ENCODE peak calls at places on chromosome 3, in nine cellular contexts. One of them, this sample, is unnamed.

GRCh38 chr3:62670351-62670750 is 204.9 kb downstream of the CADPS start:
- DNase-seq in sciatic nerve: no peak
- DNase-seq in NCI-H524 treated with DMSO at 0.1 percent for 48 hours: no peak
- DNase-seq in NCI-H345: no peak
- DNase-seq in stimulated activated CD8-positive, alpha-beta memory T cell treated with anti-CD3 and anti-CD28 coated beads, Interleukin-15, amount 100 ng/mL, for 24 hours: no peak
- DNase-seq in thoracic aorta: no peak
- DNase-seq in stimulated activated CD4-positive, alpha-beta T cell treated with anti-CD3 and anti-CD28 coated beads, Interleukin-2, amount 100 ng/mL, for 48 hours: no peak
- DNase-seq in effector CD8-positive, alpha-beta T cell: no peak
- DNase-seq in SW 1271: no peak
- DNase-seq in this sample: no peak

GRCh38 chr3:128095222-128095703 is 28.3 kb downstream of the RUVBL1 start:
- DNase-seq in NCI-H345: peak
- DNase-seq in stimulated activated CD4-positive, alpha-beta T cell treated with anti-CD3 and anti-CD28 coated beads, Interleukin-2, amount 100 ng/mL, for 48 hours: peak
- DNase-seq in sciatic nerve: peak
- DNase-seq in SW 1271: peak
- DNase-seq in thoracic aorta: no peak
- DNase-seq in NCI-H524 treated with DMSO at 0.1 percent for 48 hours: peak
- DNase-seq in stimulated activated CD8-positive, alpha-beta memory T cell treated with anti-CD3 and anti-CD28 coated beads, Interleukin-15, amount 100 ng/mL, for 24 hours: peak
- DNase-seq in effector CD8-positive, alpha-beta T cell: peak
- DNase-seq in this sample: no peak

GRCh38 chr3:194240766-194241165 is 104.8 kb downstream of the HES1 start:
- DNase-seq in stimulated activated CD4-positive, alpha-beta T cell treated with anti-CD3 and anti-CD28 coated beads, Interleukin-2, amount 100 ng/mL, for 48 hours: no peak
- DNase-seq in sciatic nerve: no peak
- DNase-seq in stimulated activated CD8-positive, alpha-beta memory T cell treated with anti-CD3 and anti-CD28 coated beads, Interleukin-15, amount 100 ng/mL, for 24 hours: no peak
- DNase-seq in NCI-H524 treated with DMSO at 0.1 percent for 48 hours: no peak
- DNase-seq in effector CD8-positive, alpha-beta T cell: no peak
- DNase-seq in SW 1271: no peak
- DNase-seq in thoracic aorta: no peak
- DNase-seq in NCI-H345: no peak
- DNase-seq in this sample: no peak

GRCh38 chr3:48999085-48999858 is 7.9 kb upstream of the WDR6 start:
- DNase-seq in NCI-H524 treated with DMSO at 0.1 percent for 48 hours: no peak
- DNase-seq in thoracic aorta: no peak
- DNase-seq in NCI-H345: peak
- DNase-seq in stimulated activated CD8-positive, alpha-beta memory T cell treated with anti-CD3 and anti-CD28 coated beads, Interleukin-15, amount 100 ng/mL, for 24 hours: no peak
- DNase-seq in stimulated activated CD4-positive, alpha-beta T cell treated with anti-CD3 and anti-CD28 coated beads, Interleukin-2, amount 100 ng/mL, for 48 hours: no peak
- DNase-seq in effector CD8-positive, alpha-beta T cell: no peak
- DNase-seq in SW 1271: no peak
- DNase-seq in sciatic nerve: no peak
- DNase-seq in this sample: no peak

GRCh38 chr3:157858821-157859220 is 247.4 kb downstream of the SHOX2 start:
- DNase-seq in thoracic aorta: no peak
- DNase-seq in sciatic nerve: no peak
- DNase-seq in stimulated activated CD4-positive, alpha-beta T cell treated with anti-CD3 and anti-CD28 coated beads, Interleukin-2, amount 100 ng/mL, for 48 hours: no peak
- DNase-seq in NCI-H345: no peak
- DNase-seq in stimulated activated CD8-positive, alpha-beta memory T cell treated with anti-CD3 and anti-CD28 coated beads, Interleukin-15, amount 100 ng/mL, for 24 hours: no peak
- DNase-seq in effector CD8-positive, alpha-beta T cell: no peak
- DNase-seq in SW 1271: no peak
- DNase-seq in NCI-H524 treated with DMSO at 0.1 percent for 48 hours: no peak
- DNase-seq in this sample: no peak

GRCh38 chr3:149657796-149658443 is at the start of gene WWTR1:
- DNase-seq in stimulated activated CD4-positive, alpha-beta T cell treated with anti-CD3 and anti-CD28 coated beads, Interleukin-2, amount 100 ng/mL, for 48 hours: peak
- DNase-seq in stimulated activated CD8-positive, alpha-beta memory T cell treated with anti-CD3 and anti-CD28 coated beads, Interleukin-15, amount 100 ng/mL, for 24 hours: no peak
- DNase-seq in thoracic aorta: peak
- DNase-seq in sciatic nerve: peak
- DNase-seq in NCI-H524 treated with DMSO at 0.1 percent for 48 hours: peak
- DNase-seq in NCI-H345: peak
- DNase-seq in effector CD8-positive, alpha-beta T cell: no peak
- DNase-seq in SW 1271: peak
- DNase-seq in this sample: peak

GRCh38 chr3:118485693-118486092 is 549.0 kb downstream of the IGSF11 start:
- DNase-seq in thoracic aorta: no peak
- DNase-seq in NCI-H524 treated with DMSO at 0.1 percent for 48 hours: no peak
- DNase-seq in SW 1271: no peak
- DNase-seq in sciatic nerve: no peak
- DNase-seq in NCI-H345: no peak
- DNase-seq in stimulated activated CD4-positive, alpha-beta T cell treated with anti-CD3 and anti-CD28 coated beads, Interleukin-2, amount 100 ng/mL, for 48 hours: no peak
- DNase-seq in stimulated activated CD8-positive, alpha-beta memory T cell treated with anti-CD3 and anti-CD28 coated beads, Interleukin-15, amount 100 ng/mL, for 24 hours: no peak
- DNase-seq in effector CD8-positive, alpha-beta T cell: no peak
- DNase-seq in this sample: no peak

GRCh38 chr3:128012050-128012449 is 40.2 kb upstream of the SEC61A1 start:
- DNase-seq in stimulated activated CD4-positive, alpha-beta T cell treated with anti-CD3 and anti-CD28 coated beads, Interleukin-2, amount 100 ng/mL, for 48 hours: no peak
- DNase-seq in thoracic aorta: no peak
- DNase-seq in SW 1271: no peak
- DNase-seq in sciatic nerve: no peak
- DNase-seq in NCI-H524 treated with DMSO at 0.1 percent for 48 hours: no peak
- DNase-seq in stimulated activated CD8-positive, alpha-beta memory T cell treated with anti-CD3 and anti-CD28 coated beads, Interleukin-15, amount 100 ng/mL, for 24 hours: no peak
- DNase-seq in effector CD8-positive, alpha-beta T cell: no peak
- DNase-seq in NCI-H345: no peak
- DNase-seq in this sample: no peak

GRCh38 chr3:162538906-162539305 is 1042.3 kb downstream of the OTOL1 start:
- DNase-seq in stimulated activated CD4-positive, alpha-beta T cell treated with anti-CD3 and anti-CD28 coated beads, Interleukin-2, amount 100 ng/mL, for 48 hours: no peak
- DNase-seq in effector CD8-positive, alpha-beta T cell: no peak
- DNase-seq in NCI-H524 treated with DMSO at 0.1 percent for 48 hours: no peak
- DNase-seq in stimulated activated CD8-positive, alpha-beta memory T cell treated with anti-CD3 and anti-CD28 coated beads, Interleukin-15, amount 100 ng/mL, for 24 hours: no peak
- DNase-seq in NCI-H345: no peak
- DNase-seq in thoracic aorta: no peak
- DNase-seq in sciatic nerve: no peak
- DNase-seq in SW 1271: no peak
- DNase-seq in this sample: no peak

GRCh38 chr3:109643590-109643989 is 306.2 kb upstream of the DPPA4 start:
- DNase-seq in sciatic nerve: no peak
- DNase-seq in effector CD8-positive, alpha-beta T cell: no peak
- DNase-seq in stimulated activated CD8-positive, alpha-beta memory T cell treated with anti-CD3 and anti-CD28 coated beads, Interleukin-15, amount 100 ng/mL, for 24 hours: no peak
- DNase-seq in SW 1271: peak
- DNase-seq in stimulated activated CD4-positive, alpha-beta T cell treated with anti-CD3 and anti-CD28 coated beads, Interleukin-2, amount 100 ng/mL, for 48 hours: no peak
- DNase-seq in thoracic aorta: no peak
- DNase-seq in NCI-H345: no peak
- DNase-seq in NCI-H524 treated with DMSO at 0.1 percent for 48 hours: no peak
- DNase-seq in this sample: no peak

GRCh38 chr3:55629432-55629831 is 142.3 kb upstream of the WNT5A start:
- DNase-seq in NCI-H524 treated with DMSO at 0.1 percent for 48 hours: no peak
- DNase-seq in stimulated activated CD8-positive, alpha-beta memory T cell treated with anti-CD3 and anti-CD28 coated beads, Interleukin-15, amount 100 ng/mL, for 24 hours: no peak
- DNase-seq in sciatic nerve: no peak
- DNase-seq in thoracic aorta: no peak
- DNase-seq in NCI-H345: peak
- DNase-seq in stimulated activated CD4-positive, alpha-beta T cell treated with anti-CD3 and anti-CD28 coated beads, Interleukin-2, amount 100 ng/mL, for 48 hours: no peak
- DNase-seq in effector CD8-positive, alpha-beta T cell: no peak
- DNase-seq in SW 1271: no peak
- DNase-seq in this sample: no peak

GRCh38 chr3:141625506-141625905 is 112.6 kb upstream of the RNF7 start:
- DNase-seq in stimulated activated CD8-positive, alpha-beta memory T cell treated with anti-CD3 and anti-CD28 coated beads, Interleukin-15, amount 100 ng/mL, for 24 hours: no peak
- DNase-seq in stimulated activated CD4-positive, alpha-beta T cell treated with anti-CD3 and anti-CD28 coated beads, Interleukin-2, amount 100 ng/mL, for 48 hours: no peak
- DNase-seq in NCI-H524 treated with DMSO at 0.1 percent for 48 hours: no peak
- DNase-seq in effector CD8-positive, alpha-beta T cell: no peak
- DNase-seq in NCI-H345: no peak
- DNase-seq in thoracic aorta: no peak
- DNase-seq in sciatic nerve: no peak
- DNase-seq in SW 1271: no peak
- DNase-seq in this sample: no peak

GRCh38 chr3:144643778-144644191 is 672.2 kb downstream of the DIPK2A start:
- DNase-seq in effector CD8-positive, alpha-beta T cell: no peak
- DNase-seq in SW 1271: no peak
- DNase-seq in stimulated activated CD8-positive, alpha-beta memory T cell treated with anti-CD3 and anti-CD28 coated beads, Interleukin-15, amount 100 ng/mL, for 24 hours: no peak
- DNase-seq in thoracic aorta: no peak
- DNase-seq in stimulated activated CD4-positive, alpha-beta T cell treated with anti-CD3 and anti-CD28 coated beads, Interleukin-2, amount 100 ng/mL, for 48 hours: no peak
- DNase-seq in NCI-H345: no peak
- DNase-seq in NCI-H524 treated with DMSO at 0.1 percent for 48 hours: no peak
- DNase-seq in sciatic nerve: no peak
- DNase-seq in this sample: no peak

GRCh38 chr3:114216186-114216970 is 21.0 kb downstream of the ZNF80 start:
- DNase-seq in NCI-H524 treated with DMSO at 0.1 percent for 48 hours: no peak
- DNase-seq in SW 1271: no peak
- DNase-seq in stimulated activated CD8-positive, alpha-beta memory T cell treated with anti-CD3 and anti-CD28 coated beads, Interleukin-15, amount 100 ng/mL, for 24 hours: no peak
- DNase-seq in stimulated activated CD4-positive, alpha-beta T cell treated with anti-CD3 and anti-CD28 coated beads, Interleukin-2, amount 100 ng/mL, for 48 hours: no peak
- DNase-seq in sciatic nerve: no peak
- DNase-seq in effector CD8-positive, alpha-beta T cell: no peak
- DNase-seq in NCI-H345: no peak
- DNase-seq in thoracic aorta: no peak
- DNase-seq in this sample: no peak

GRCh38 chr3:133899309-133899708 is 3.6 kb upstream of the RAB6B start:
- DNase-seq in NCI-H345: no peak
- DNase-seq in sciatic nerve: no peak
- DNase-seq in effector CD8-positive, alpha-beta T cell: no peak
- DNase-seq in stimulated activated CD4-positive, alpha-beta T cell treated with anti-CD3 and anti-CD28 coated beads, Interleukin-2, amount 100 ng/mL, for 48 hours: no peak
- DNase-seq in SW 1271: no peak
- DNase-seq in NCI-H524 treated with DMSO at 0.1 percent for 48 hours: no peak
- DNase-seq in thoracic aorta: no peak
- DNase-seq in stimulated activated CD8-positive, alpha-beta memory T cell treated with anti-CD3 and anti-CD28 coated beads, Interleukin-15, amount 100 ng/mL, for 24 hours: no peak
- DNase-seq in this sample: no peak

GRCh38 chr3:48743773-48744172 is 26.8 kb upstream of the IP6K2 start:
- DNase-seq in effector CD8-positive, alpha-beta T cell: no peak
- DNase-seq in sciatic nerve: no peak
- DNase-seq in thoracic aorta: no peak
- DNase-seq in SW 1271: no peak
- DNase-seq in stimulated activated CD4-positive, alpha-beta T cell treated with anti-CD3 and anti-CD28 coated beads, Interleukin-2, amount 100 ng/mL, for 48 hours: no peak
- DNase-seq in NCI-H345: no peak
- DNase-seq in NCI-H524 treated with DMSO at 0.1 percent for 48 hours: no peak
- DNase-seq in stimulated activated CD8-positive, alpha-beta memory T cell treated with anti-CD3 and anti-CD28 coated beads, Interleukin-15, amount 100 ng/mL, for 24 hours: no peak
- DNase-seq in this sample: no peak

GRCh38 chr3:123791898-123792297 is 92.2 kb downstream of the MYLK start:
- DNase-seq in NCI-H345: no peak
- DNase-seq in SW 1271: no peak
- DNase-seq in effector CD8-positive, alpha-beta T cell: no peak
- DNase-seq in thoracic aorta: no peak
- DNase-seq in NCI-H524 treated with DMSO at 0.1 percent for 48 hours: no peak
- DNase-seq in sciatic nerve: no peak
- DNase-seq in stimulated activated CD4-positive, alpha-beta T cell treated with anti-CD3 and anti-CD28 coated beads, Interleukin-2, amount 100 ng/mL, for 48 hours: no peak
- DNase-seq in stimulated activated CD8-positive, alpha-beta memory T cell treated with anti-CD3 and anti-CD28 coated beads, Interleukin-15, amount 100 ng/mL, for 24 hours: no peak
- DNase-seq in this sample: no peak

GRCh38 chr3:20527368-20527767 is 341.4 kb upstream of the SGO1 start:
- DNase-seq in NCI-H524 treated with DMSO at 0.1 percent for 48 hours: no peak
- DNase-seq in stimulated activated CD4-positive, alpha-beta T cell treated with anti-CD3 and anti-CD28 coated beads, Interleukin-2, amount 100 ng/mL, for 48 hours: no peak
- DNase-seq in effector CD8-positive, alpha-beta T cell: no peak
- DNase-seq in stimulated activated CD8-positive, alpha-beta memory T cell treated with anti-CD3 and anti-CD28 coated beads, Interleukin-15, amount 100 ng/mL, for 24 hours: no peak
- DNase-seq in thoracic aorta: no peak
- DNase-seq in NCI-H345: no peak
- DNase-seq in SW 1271: no peak
- DNase-seq in sciatic nerve: no peak
- DNase-seq in this sample: no peak

GRCh38 chr3:179322481-179323196 is at the start of gene ZNF639:
- DNase-seq in NCI-H345: peak
- DNase-seq in SW 1271: peak
- DNase-seq in stimulated activated CD4-positive, alpha-beta T cell treated with anti-CD3 and anti-CD28 coated beads, Interleukin-2, amount 100 ng/mL, for 48 hours: peak
- DNase-seq in NCI-H524 treated with DMSO at 0.1 percent for 48 hours: peak
- DNase-seq in effector CD8-positive, alpha-beta T cell: peak
- DNase-seq in thoracic aorta: peak
- DNase-seq in stimulated activated CD8-positive, alpha-beta memory T cell treated with anti-CD3 and anti-CD28 coated beads, Interleukin-15, amount 100 ng/mL, for 24 hours: peak
- DNase-seq in sciatic nerve: peak
- DNase-seq in this sample: peak

This sample was measured in mesenteric fat pad.